ENCODE peak calls at places on chromosomes 6 and 20, in six cellular contexts. Q is gastrocnemius medialis, P is upper lobe of left lung, I is HepG2, U is heart left ventricle, E is ovary. K is an unnamed sample.

GRCh38 chr20:6169251-6169650 is 46.4 kb upstream of the FERMT1 start:
- DNase-seq in Q (no peak), P (no peak), I (peak; percentile 15), U (no peak), E (no peak), K (no peak)

GRCh38 chr20:44031001-44031574 is 116.4 kb downstream of the TOX2 start:
- DNase-seq in Q (no peak), P (no peak), I (no peak), U (no peak), E (no peak), K (no peak)

GRCh38 chr6:15893556-15894253 is 230.9 kb upstream of the DTNBP1 start:
- DNase-seq in Q (no peak), P (no peak), I (peak; percentile 16), U (no peak), E (no peak), K (no peak)

GRCh38 chr6:27617700-27618689 is 145.1 kb upstream of the ZNF184 start:
- DNase-seq in Q (no peak), P (no peak), I (no peak), U (no peak), E (no peak), K (no peak)

GRCh38 chr20:63284544-63284949 is 8.4 kb upstream of the COL20A1 start:
- DNase-seq in Q (no peak), P (peak; percentile 79), I (no peak), U (no peak), E (no peak), K (no peak)

GRCh38 chr6:54588176-54588575 is 258.4 kb upstream of the FAM83B start:
- DNase-seq in Q (no peak), P (no peak), I (no peak), U (no peak), E (no peak), K (no peak)

GRCh38 chr6:27139753-27140522 is 107.6 kb upstream of the PRSS16 start:
- DNase-seq in Q (no peak), P (no peak), I (no peak), U (no peak), E (peak; percentile 36), K (no peak)

GRCh38 chr6:42898891-42899361 is 16.9 kb upstream of the PTCRA start:
- DNase-seq in Q (peak; percentile 59), P (no peak), I (peak; percentile 74), U (peak; percentile 65), E (peak; percentile 72), K (peak; percentile 79)

GRCh38 chr6:95203153-95203754 is 374.1 kb upstream of the MANEA start:
- DNase-seq in Q (no peak), P (no peak), I (peak; percentile 10), U (no peak), E (no peak), K (peak; percentile 12)

GRCh38 chr6:112232845-112233256 is 21.5 kb downstream of the LAMA4 start:
- DNase-seq in Q (no peak), P (no peak), I (no peak), U (peak; percentile 60), E (peak; percentile 43), K (no peak)

GRCh38 chr6:3960754-3961361 is 111.7 kb downstream of the FAM50B start:
- DNase-seq in Q (peak; percentile 39), P (no peak), I (no peak), U (no peak), E (no peak), K (no peak)

GRCh38 chr6:3259491-3259958 is 778 bp downstream of the PSMG4 start:
- DNase-seq in Q (peak; percentile 31), P (no peak), I (peak; percentile 36), U (peak; percentile 52), E (no peak), K (peak; percentile 43)

GRCh38 chr6:92810913-92811312 is 608.4 kb downstream of the EPHA7 start:
- DNase-seq in Q (no peak), P (no peak), I (peak; percentile 40), U (no peak), E (no peak), K (peak; percentile 27)

GRCh38 chr6:159378361-159378760 is 209.2 kb downstream of the FNDC1 start:
- DNase-seq in Q (no peak), P (no peak), I (no peak), U (no peak), E (no peak), K (no peak)

GRCh38 chr6:115544765-115545409 is 515.8 kb downstream of the FRK start:
- DNase-seq in Q (no peak), P (no peak), I (no peak), U (peak; percentile 23), E (no peak), K (no peak)

GRCh38 chr6:15479761-15480160 is 183.1 kb downstream of the DTNBP1 start:
- DNase-seq in Q (no peak), P (no peak), I (no peak), U (peak; percentile 51), E (no peak), K (no peak)

GRCh38 chr6:126625019-126625418 is 285.1 kb downstream of the CENPW start:
- DNase-seq in Q (no peak), P (no peak), I (no peak), U (no peak), E (no peak), K (no peak)

GRCh38 chr20:60055740-60056139 is 97.5 kb downstream of the CDH26 start:
- DNase-seq in Q (peak; percentile 39), P (peak; percentile 35), I (no peak), U (peak; percentile 51), E (no peak), K (no peak)

DNA sequence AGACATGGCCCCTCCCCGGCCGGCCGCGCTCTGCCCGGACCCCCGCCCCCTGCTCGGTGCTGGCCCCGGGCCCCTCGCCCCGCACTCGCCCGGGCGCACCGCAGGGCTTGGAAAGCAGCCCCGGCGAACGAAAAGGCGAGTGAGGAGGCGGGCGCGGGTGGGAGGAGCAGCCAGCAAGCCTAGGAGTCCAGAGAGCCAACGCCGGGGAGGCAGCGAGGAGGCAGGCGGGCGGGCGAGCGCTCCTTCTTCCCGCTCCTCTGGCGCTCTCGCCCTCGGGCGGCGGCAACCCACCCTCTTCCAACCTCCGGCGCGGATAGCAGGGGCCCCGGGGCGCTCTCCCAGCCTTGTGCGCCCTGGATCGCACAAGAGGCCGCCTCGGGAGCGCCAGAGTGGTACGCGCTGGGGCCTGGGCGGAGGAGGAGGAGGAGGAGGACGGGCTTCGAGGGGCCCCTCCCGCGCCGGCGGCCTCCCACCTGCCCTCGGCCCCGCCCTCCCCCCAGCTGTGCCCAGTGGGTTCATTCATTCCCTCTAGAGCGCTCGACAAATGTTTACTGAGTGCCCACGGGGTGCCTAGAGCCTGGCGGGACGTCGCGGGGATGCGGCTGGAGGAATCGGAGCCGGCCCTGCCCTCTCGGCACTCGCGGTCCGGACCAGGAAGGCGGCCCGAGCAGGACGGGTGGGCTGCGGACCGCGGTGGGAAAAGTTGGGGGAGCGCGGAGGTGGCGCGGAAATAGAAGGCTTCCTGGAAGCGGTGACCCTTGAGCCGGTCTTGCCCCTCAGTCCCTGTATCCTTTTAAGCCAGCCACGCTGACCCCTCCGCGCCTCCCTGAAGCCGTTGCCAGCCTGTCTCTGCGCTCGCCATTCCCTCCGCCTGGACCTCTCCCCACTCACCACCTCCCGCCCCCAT is at the start of gene BMP7:
- DNase-seq in Q (no peak), P (peak; percentile 85), I (no peak), U (no peak), E (no peak), K (peak; percentile 31)
- TF ChIP-seq POLR2A in Q (no peak), P (no peak), I (no peak), U (no peak), E (no peak), K (no peak)

GRCh38 chr20:54119744-54120143 is 49.4 kb upstream of the BCAS1 start:
- DNase-seq in Q (no peak), P (no peak), I (no peak), U (no peak), E (no peak), K (no peak)

GRCh38 chr20:54118220-54119001 is 48.0 kb upstream of the BCAS1 start:
- DNase-seq in Q (no peak), P (no peak), I (peak; percentile 80), U (no peak), E (no peak), K (no peak)

GRCh38 chr20:54122681-54123586 is 50.9 kb downstream of the CYP24A1 start:
- DNase-seq in Q (no peak), P (no peak), I (peak; percentile 91), U (no peak), E (no peak), K (no peak)

GRCh38 chr20:54123587-54124180 is 50.1 kb downstream of the CYP24A1 start:
- DNase-seq in Q (no peak), P (no peak), I (peak; percentile 100), U (no peak), E (no peak), K (peak; percentile 56)

GRCh38 chr20:54122189-54122588 is 51.6 kb downstream of the CYP24A1 start:
- DNase-seq in Q (no peak), P (no peak), I (no peak), U (no peak), E (no peak), K (no peak)
- H3K27ac ChIP-seq in Q (no peak overlapping the region), P (no peak overlapping the region), I (peak overlapping the region; percentile 98), U (no peak overlapping the region), E (no peak overlapping the region), K (no peak overlapping the region)

DNA sequence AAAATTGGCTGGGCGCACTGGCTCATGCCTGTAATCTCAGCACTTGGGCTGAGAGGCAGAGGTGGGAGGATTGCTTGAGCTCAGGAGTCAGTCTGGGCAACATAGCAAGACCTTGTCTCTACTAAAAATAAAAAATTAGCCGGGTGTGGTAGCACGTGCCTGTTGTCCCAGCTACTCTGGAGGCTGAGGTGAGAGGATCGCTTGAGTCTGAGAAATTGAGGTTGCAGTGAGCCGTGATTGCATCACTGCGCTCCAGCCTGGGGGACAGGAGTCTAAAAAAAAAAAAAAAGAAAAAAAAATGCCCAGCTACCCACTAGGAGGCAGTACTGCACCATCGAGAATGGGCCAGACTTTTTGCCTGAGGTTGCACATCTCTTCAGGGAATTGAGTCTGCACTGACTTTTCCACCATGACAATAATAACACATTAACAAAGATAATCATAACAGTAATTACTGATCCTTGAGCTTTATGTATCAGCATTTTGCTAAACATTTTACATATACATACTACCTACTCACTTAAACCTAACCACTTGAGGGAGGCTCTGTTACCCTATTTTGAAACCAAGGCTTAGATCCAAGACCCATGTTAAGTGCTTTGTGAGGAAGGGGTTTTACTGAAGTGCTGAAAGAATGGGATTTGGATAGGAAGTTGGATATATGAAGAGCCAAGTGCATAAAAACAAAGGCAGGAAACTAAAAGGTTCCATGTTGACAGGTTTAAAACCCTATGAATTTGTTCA is 21.0 kb downstream of the SRSF3 start:
- DNase-seq in Q (peak; percentile 79), P (no peak), I (peak; percentile 61), U (no peak), E (peak; percentile 39), K (peak; percentile 49)
- TF ChIP-seq POLR2A in Q (no peak), P (no peak), I (no peak), U (no peak), E (no peak), K (no peak)

GRCh38 chr6:32086661-32087573 is 22.2 kb downstream of the TNXB start:
- DNase-seq in Q (no peak), P (peak; percentile 86), I (peak; percentile 27), U (no peak), E (no peak), K (no peak)
- H3K27ac ChIP-seq in Q (peak overlapping the region; percentile 77), P (peak overlapping the region; percentile 89), I (no peak overlapping the region), U (peak overlapping the region; percentile 83), E (peak overlapping the region; percentile 87), K (no peak overlapping the region)

K was measured in body of pancreas.